ENCODE peak calls at places on chromosomes 3 and 15, in nine cellular contexts. R is GM23248; U is choroid plexus epithelial cell; P is neural progenitor cell; D is anterior cingulate cortex; X is transverse colon; A is RPMI7951; H is stimulated activated CD4-positive, alpha-beta T cell treated with anti-CD3 and anti-CD28 coated beads, Interleukin-2, amount 100 ng/mL, for 24 hours; N is Peyer's patch. S is an unnamed sample.

GRCh38 chr3:150146891-150147761 is 176.4 kb upstream of the PFN2 start:
- DNase-seq in R (peak), U (peak), P (no peak), D (no peak), X (peak), A (peak), H (no peak), N (no peak), S (peak)

GRCh38 chr3:123346726-123347125 is 102.2 kb downstream of the ADCY5 start:
- DNase-seq in R (peak), U (no peak), P (no peak), D (no peak), X (no peak), A (no peak), H (no peak), N (peak), S (no peak)

GRCh38 chr15:71757741-71758530 is 52.4 kb upstream of the NR2E3 start:
- DNase-seq in R (no peak), U (no peak), P (no peak), D (no peak), X (no peak), A (no peak), H (no peak), N (no peak), S (peak)

GRCh38 chr15:100113351-100114075 is 228.3 kb downstream of the ADAMTS17 start:
- DNase-seq in R (no peak), U (peak), P (no peak), D (peak), X (no peak), A (no peak), H (no peak), N (peak), S (peak)

GRCh38 chr3:3309836-3310235 is 130.3 kb upstream of the CRBN start:
- DNase-seq in R (no peak), U (no peak), P (peak), D (no peak), X (no peak), A (no peak), H (no peak), N (no peak), S (no peak)

GRCh38 chr15:58081891-58082290 is 16.4 kb upstream of the ALDH1A2 start:
- DNase-seq in R (peak), U (no peak), P (no peak), D (no peak), X (no peak), A (no peak), H (no peak), N (no peak), S (peak)

GRCh38 chr3:46284981-46285683 is 42.9 kb downstream of the CCR3 start:
- DNase-seq in R (no peak), U (no peak), P (no peak), D (no peak), X (no peak), A (peak), H (peak), N (no peak), S (no peak)

GRCh38 chr3:10570196-10570946 is 65.0 kb upstream of the ATP2B2 start:
- DNase-seq in R (no peak), U (no peak), P (no peak), D (peak), X (no peak), A (peak), H (no peak), N (no peak), S (peak)

GRCh38 chr3:178002113-178002512 is 534.1 kb upstream of the KCNMB2 start:
- DNase-seq in R (no peak), U (no peak), P (no peak), D (no peak), X (no peak), A (no peak), H (no peak), N (no peak), S (no peak)

GRCh38 chr3:74590620-74591262 is 23.7 kb downstream of the CNTN3 start:
- DNase-seq in R (peak), U (no peak), P (no peak), D (no peak), X (no peak), A (no peak), H (no peak), N (no peak), S (no peak)

GRCh38 chr3:39101022-39101689 is 6.3 kb downstream of the GORASP1 start:
- DNase-seq in R (peak), U (peak), P (peak), D (no peak), X (peak), A (peak), H (peak), N (no peak), S (peak)

GRCh38 chr3:178385280-178385952 is 150.8 kb upstream of the KCNMB2 start:
- DNase-seq in R (peak), U (peak), P (peak), D (peak), X (no peak), A (peak), H (peak), N (no peak), S (peak)

GRCh38 chr3:73449774-73450173 is 175.0 kb downstream of the PDZRN3 start:
- DNase-seq in R (no peak), U (no peak), P (no peak), D (no peak), X (no peak), A (no peak), H (no peak), N (no peak), S (no peak)

GRCh38 chr3:162702768-162703385 is 1206.3 kb downstream of the OTOL1 start:
- DNase-seq in R (no peak), U (no peak), P (no peak), D (no peak), X (no peak), A (no peak), H (no peak), N (no peak), S (no peak)

S was measured in thyroid gland.